ENCODE peak calls at places on chromosomes 7 and 10, in nine cellular contexts. Z is neural progenitor cell, X is astrocyte, Q is mammary epithelial cell, S is heart left ventricle, F is stomach, T is testis, M is IMR-90, E is OCI-LY7. I is an unnamed sample.

GRCh38 chr10:18098201-18098600 is 42.0 kb upstream of the CACNB2 start:
- DNase-seq in T (no peak), X (no peak), M (no peak), S (no peak), Z (no peak), E (no peak), F (no peak), Q (no peak), I (no peak)

GRCh38 chr7:25727446-25727845 is 424.6 kb upstream of the NFE2L3 start:
- DNase-seq in Q (no peak), E (no peak), X (no peak), Z (no peak), F (no peak), T (no peak), M (no peak), S (no peak), I (no peak)

GRCh38 chr7:149764481-149765398 is 8.6 kb downstream of the ZNF467 start:
- DNase-seq in S (no peak), F (no peak), Z (peak; percentile 87), X (no peak), T (no peak), Q (no peak), E (no peak), M (no peak), I (no peak)

GRCh38 chr7:18515067-18515466 is 19.5 kb downstream of the HDAC9 start:
- DNase-seq in M (peak; percentile 67), F (no peak), Z (no peak), Q (no peak), T (no peak), E (no peak), X (peak; percentile 62), S (no peak), I (peak; percentile 84)

GRCh38 chr7:5643280-5643679 is 138.2 kb downstream of the RNF216 start:
- DNase-seq in X (no peak), S (peak; percentile 63), T (no peak), M (no peak), F (no peak), Q (peak; percentile 55), E (no peak), Z (no peak), I (no peak)

GRCh38 chr7:89023146-89023545 is 227.6 kb upstream of the TEX47 start:
- DNase-seq in T (no peak), M (no peak), X (peak; percentile 16), Z (no peak), S (no peak), E (no peak), F (no peak), Q (no peak), I (no peak)

GRCh38 chr10:73837072-73837471 is 25.7 kb upstream of the NDST2 start:
- DNase-seq in Z (no peak), T (no peak), Q (no peak), M (peak; percentile 81), E (no peak), X (peak; percentile 44), S (no peak), F (no peak), I (peak; percentile 84)

GRCh38 chr10:6918305-6918704 is 338.2 kb upstream of the PRKCQ start:
- DNase-seq in E (peak; percentile 57), X (no peak), F (peak; percentile 52), S (peak; percentile 30), T (peak; percentile 51), Q (no peak), Z (peak; percentile 44), M (no peak), I (no peak)

GRCh38 chr7:73984481-73985205 is 43.3 kb upstream of the ELN start:
- DNase-seq in E (no peak), T (no peak), Z (no peak), Q (no peak), M (no peak), F (no peak), X (no peak), S (no peak), I (no peak)

GRCh38 chr7:32036557-32036956 is 33.6 kb downstream of the PDE1C start:
- DNase-seq in Z (no peak), E (no peak), M (peak; percentile 54), T (no peak), Q (peak; percentile 82), S (no peak), F (no peak), X (peak; percentile 77), I (peak; percentile 15)

GRCh38 chr10:5905854-5906507 is 15.9 kb downstream of the FBH1 start:
- DNase-seq in T (no peak), Q (no peak), S (peak; percentile 71), Z (no peak), M (no peak), E (no peak), X (no peak), F (peak; percentile 28), I (no peak)

GRCh38 chr10:92419740-92420553 is 129.0 kb downstream of the MARCHF5 start:
- DNase-seq in M (peak; percentile 31), X (peak; percentile 12), F (peak; percentile 52), Z (peak; percentile 13), T (peak; percentile 67), S (peak; percentile 69), E (no peak), Q (no peak), I (peak; percentile 30)

GRCh38 chr7:100546868-100547800 is 8.1 kb downstream of the AGFG2 start:
- DNase-seq in Q (no peak), X (no peak), E (no peak), F (no peak), T (no peak), Z (no peak), S (no peak), M (no peak), I (no peak)
- H3K4me3 ChIP-seq in Q (no peak overlapping the region), X (no peak overlapping the region), E (no peak overlapping the region), F (no peak overlapping the region), T (no peak overlapping the region), Z (no peak overlapping the region), S (no peak overlapping the region), M (no peak overlapping the region), I (no peak overlapping the region)

DNA sequence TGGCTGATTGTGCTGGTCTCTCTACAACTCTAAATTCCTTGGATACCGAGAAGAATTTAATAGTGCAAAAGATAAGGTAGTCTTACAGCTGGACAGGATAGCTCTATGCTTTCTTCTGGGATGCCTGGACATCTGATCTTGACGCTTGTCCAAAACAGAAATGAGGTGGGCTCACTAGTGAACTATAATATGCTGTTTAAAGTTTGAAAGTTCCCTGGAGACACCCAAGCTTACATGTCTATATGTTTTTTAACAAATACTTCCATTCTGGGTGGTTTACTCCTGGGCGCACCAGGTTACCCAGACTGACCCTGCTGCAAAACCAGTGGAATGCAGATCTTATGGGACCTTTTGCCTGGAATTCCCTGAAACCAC is 702.1 kb upstream of the COBL start:
- DNase-seq in Q (no peak), E (no peak), S (no peak), M (no peak), F (no peak), X (no peak), T (no peak), Z (no peak), I (no peak)
- TF ChIP-seq CTCF in Q (no peak), E (no peak), S (no peak), M (no peak), F (no peak), X (no peak), T (no peak), Z (no peak), I (no peak)

GRCh38 chr10:114303556-114303955 is 64.5 kb downstream of the VWA2 start:
- DNase-seq in Z (no peak), M (no peak), T (no peak), E (no peak), F (no peak), Q (no peak), S (no peak), X (no peak), I (no peak)

GRCh38 chr10:114301951-114302710 is 63.1 kb downstream of the VWA2 start:
- DNase-seq in Z (no peak), Q (no peak), T (no peak), M (no peak), X (no peak), S (no peak), F (no peak), E (no peak), I (peak; percentile 10)

GRCh38 chr10:114304566-114305421 is 65.7 kb downstream of the VWA2 start:
- DNase-seq in E (peak; percentile 86), Z (peak; percentile 96), S (peak; percentile 54), T (peak; percentile 30), F (peak; percentile 59), M (no peak), X (no peak), Q (no peak), I (no peak)

GRCh38 chr10:114305521-114305925 is 66.5 kb downstream of the VWA2 start:
- DNase-seq in M (no peak), S (no peak), T (no peak), Q (no peak), E (no peak), X (no peak), Z (no peak), F (no peak), I (no peak)

DNA sequence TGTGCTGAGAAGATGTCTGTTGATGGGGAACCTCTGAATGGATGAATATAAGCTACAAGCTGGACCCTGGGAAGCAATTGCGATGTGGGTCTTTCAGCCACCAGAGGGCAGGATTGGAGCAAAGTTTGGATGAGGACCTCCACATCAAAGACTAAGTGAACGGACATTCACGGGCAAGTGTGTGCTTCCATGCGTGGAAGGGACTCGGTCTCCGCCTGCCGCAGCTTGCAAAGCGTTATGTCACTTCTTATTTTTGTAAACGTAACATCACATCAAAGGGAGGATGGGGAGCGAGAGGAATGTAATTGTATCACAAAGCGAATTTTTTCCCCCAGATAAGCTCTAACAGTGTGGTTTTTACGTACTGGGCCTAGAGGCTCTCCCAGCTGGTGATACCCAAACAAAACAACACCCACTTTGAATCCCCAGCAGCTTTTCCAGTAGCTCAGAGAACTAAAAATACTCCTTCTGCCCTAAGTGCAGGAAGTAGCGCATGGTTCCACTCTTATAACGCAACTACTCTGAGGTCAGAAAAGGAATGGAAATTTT is 65.0 kb downstream of the VWA2 start:
- DNase-seq in E (peak; percentile 91), Q (peak; percentile 60), X (peak; percentile 94), Z (peak; percentile 91), M (peak; percentile 88), S (peak; percentile 87), T (peak; percentile 91), F (peak; percentile 83), I (peak; percentile 83)
- H3K4me3 ChIP-seq in E (peak overlapping the region; percentile 74), Q (no peak overlapping the region), X (peak overlapping the region; percentile 45), Z (peak overlapping the region; percentile 67), M (peak overlapping the region; percentile 3), S (peak overlapping the region; percentile 11), T (no peak overlapping the region), F (peak overlapping the region; percentile 37), I (peak overlapping the region; percentile 14)

GRCh38 chr10:71380841-71381240 is 15.9 kb upstream of the CDH23 start:
- DNase-seq in X (no peak), T (no peak), F (no peak), Z (no peak), Q (no peak), E (no peak), M (no peak), S (no peak), I (no peak)

GRCh38 chr10:71382757-71383156 is 14.0 kb upstream of the CDH23 start:
- DNase-seq in M (peak; percentile 11), S (no peak), Z (no peak), T (no peak), X (no peak), Q (no peak), F (no peak), E (no peak), I (peak; percentile 3)

GRCh38 chr10:71382028-71382427 is 14.7 kb upstream of the CDH23 start:
- DNase-seq in M (no peak), Z (no peak), X (no peak), F (no peak), T (no peak), S (no peak), Q (no peak), E (no peak), I (no peak)

GRCh38 chr10:71381611-71382010 is 15.1 kb upstream of the CDH23 start:
- DNase-seq in Q (no peak), X (no peak), F (no peak), T (no peak), E (no peak), Z (peak; percentile 53), S (no peak), M (no peak), I (no peak)

GRCh38 chr10:71383972-71384687 is 12.6 kb upstream of the CDH23 start:
- DNase-seq in T (peak; percentile 89), M (peak; percentile 21), F (peak; percentile 76), S (peak; percentile 55), E (peak; percentile 62), X (no peak), Q (no peak), Z (peak; percentile 83), I (peak; percentile 41)
- TF ChIP-seq CTCF in T (peak; percentile 92), M (peak; percentile 83), F (no peak), S (peak; percentile 87), E (peak; percentile 95), X (peak; percentile 72), Q (peak; percentile 93), Z (peak; percentile 95), I (peak; percentile 93)

I was measured in fibroblast of the aortic adventitia.